ENCODE peak calls at places on chromosomes 7 and 10, in five cellular contexts. S is HepG2, C is SK-N-SH, R is GM12878, B is K562. N is an unnamed sample. For H3K4me1, the result is how much of the 10 kb centered on the place peaks cover.

GRCh38 chr10:76991571-76991970 is 646.0 kb downstream of the KCNMA1 start:
- DNase-seq in C (no peak), R (no peak), B (no peak), S (no peak), N (no peak)

GRCh38 chr7:64037095-64037494 is 8.1 kb upstream of the ZNF727 start:
- DNase-seq in S (no peak), B (no peak), C (no peak), R (no peak), N (no peak)

GRCh38 chr7:1533569-1534329 is 3.2 kb downstream of the MAFK start:
- DNase-seq in R (no peak), B (peak), S (no peak), C (peak), N (peak)

GRCh38 chr10:1151071-1152033 is 95.2 kb downstream of the WDR37 start:
- DNase-seq in S (no peak), R (no peak), C (peak), B (no peak), N (peak)

GRCh38 chr10:11089272-11089671 is 71.6 kb downstream of the CELF2 start:
- DNase-seq in S (no peak), R (no peak), B (no peak), C (no peak), N (no peak)

GRCh38 chr10:54866666-54867065 is 65.6 kb upstream of the PCDH15 start:
- DNase-seq in C (no peak), R (no peak), S (no peak), B (no peak), N (no peak)

GRCh38 chr7:2172311-2173183 is 60.2 kb downstream of the MAD1L1 start:
- DNase-seq in S (peak), C (peak), B (no peak), R (no peak), N (peak)

GRCh38 chr10:131943021-131943814 is 38.5 kb downstream of the BNIP3 start:
- DNase-seq in B (peak), R (no peak), C (peak), S (peak), N (no peak)

GRCh38 chr7:76330245-76330644 is 27.8 kb downstream of the HSPB1 start:
- DNase-seq in R (no peak), B (no peak), S (no peak), C (no peak), N (no peak)

GRCh38 chr10:91604462-91604935 is 28.4 kb downstream of the PPP1R3C start:
- DNase-seq in R (no peak), C (no peak), B (no peak), S (no peak), N (no peak)

GRCh38 chr7:31776616-31777015 is 89.6 kb downstream of the PPP1R17 start:
- DNase-seq in B (no peak), R (no peak), C (no peak), S (no peak), N (peak)

GRCh38 chr10:106106114-106106513 is 1058.4 kb downstream of the SORCS1 start:
- DNase-seq in R (no peak), S (no peak), B (no peak), C (no peak), N (no peak)

GRCh38 chr7:90178592-90179279 is 24.5 kb downstream of the STEAP1 start:
- DNase-seq in C (no peak), S (peak), B (no peak), R (peak), N (peak)

GRCh38 chr10:100769481-100769880 is 24.1 kb downstream of the PAX2 start:
- DNase-seq in S (no peak), R (no peak), C (no peak), B (no peak), N (no peak)

GRCh38 chr10:84348860-84349259 is 20.5 kb downstream of the CCSER2 start:
- DNase-seq in R (no peak), C (no peak), B (no peak), S (no peak), N (peak)

GRCh38 chr10:31399631-31400030 is 80.6 kb downstream of the ZEB1 start:
- DNase-seq in R (no peak), S (no peak), C (no peak), B (no peak), N (no peak)

GRCh38 chr10:21281765-21282484 is 243.6 kb downstream of the SKIDA1 start:
- DNase-seq in S (no peak), B (no peak), C (no peak), R (no peak), N (no peak)

GRCh38 chr7:18109762-18110161 is 82.1 kb upstream of the PRPS1L1 start:
- DNase-seq in C (no peak), R (no peak), S (no peak), B (no peak), N (peak)

GRCh38 chr10:5890519-5890878 is 456 bp downstream of the FBH1 start:
- DNase-seq in S (peak), B (no peak), C (peak), R (no peak), N (no peak)

GRCh38 chr10:53222806-53223205 is 450.2 kb upstream of the MBL2 start:
- DNase-seq in C (no peak), B (no peak), S (no peak), R (no peak), N (no peak)

GRCh38 chr10:5524721-5525531 is at the start of gene CALML3:
- DNase-seq in R (no peak), S (no peak), B (no peak), C (no peak), N (no peak)

GRCh38 chr7:148824864-148825263 is 59.2 kb downstream of the EZH2 start:
- DNase-seq in B (no peak), C (no peak), R (no peak), S (no peak), N (no peak)

GRCh38 chr7:97116308-97116707 is 1.2 kb upstream of the SDHAF3 start:
- DNase-seq in B (no peak), R (no peak), C (no peak), S (no peak), N (no peak)

GRCh38 chr10:129040377-129040776 is 426.7 kb upstream of the MGMT start:
- DNase-seq in S (no peak), R (no peak), C (no peak), B (no peak), N (no peak)

GRCh38 chr10:129038490-129039011 is 428.5 kb upstream of the MGMT start:
- DNase-seq in B (no peak), R (no peak), C (no peak), S (no peak), N (no peak)

GRCh38 chr10:129039406-129040345 is 427.4 kb upstream of the MGMT start:
- DNase-seq in B (no peak), C (no peak), R (no peak), S (no peak), N (no peak)

GRCh38 chr10:129042747-129043146 is 424.3 kb upstream of the MGMT start:
- DNase-seq in S (no peak), C (no peak), B (no peak), R (no peak), N (no peak)

DNA sequence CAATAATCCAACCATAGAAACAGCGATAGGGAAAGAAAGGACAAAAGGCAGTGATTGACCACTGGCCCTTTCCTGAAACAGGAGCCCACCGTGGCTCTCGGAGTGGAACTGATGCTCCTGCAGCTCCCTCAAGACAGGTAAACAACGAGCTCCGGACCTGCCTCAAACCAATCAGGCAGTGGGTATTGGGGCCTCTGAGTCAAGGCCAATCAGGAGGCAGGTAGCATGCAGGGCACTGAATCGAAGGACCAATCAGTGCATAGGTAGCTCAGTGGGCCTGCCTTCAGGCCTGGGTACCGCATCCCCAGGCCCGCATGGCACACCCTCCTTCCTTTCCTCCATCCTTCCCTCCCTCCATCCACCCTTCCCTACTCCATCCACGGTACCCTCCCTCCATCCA is 425.1 kb upstream of the MGMT start:
- DNase-seq in R (no peak), B (no peak), S (no peak), C (no peak), N (no peak)
- H3K4me1 ChIP-seq in R (under half), B (under half), S (under half), C (under half), N (under half)

GRCh38 chr7:30657131-30657530 is 25.1 kb downstream of the CRHR2 start:
- DNase-seq in C (no peak), S (no peak), R (no peak), B (no peak), N (no peak)

GRCh38 chr7:30658471-30659074 is 23.7 kb downstream of the CRHR2 start:
- DNase-seq in R (no peak), B (no peak), C (no peak), S (no peak), N (no peak)

GRCh38 chr7:30660331-30661255 is 21.7 kb downstream of the CRHR2 start:
- DNase-seq in R (no peak), S (no peak), B (no peak), C (peak), N (no peak)

GRCh38 chr7:30661926-30662325 is 20.3 kb downstream of the CRHR2 start:
- DNase-seq in C (no peak), B (no peak), S (no peak), R (no peak), N (no peak)

DNA sequence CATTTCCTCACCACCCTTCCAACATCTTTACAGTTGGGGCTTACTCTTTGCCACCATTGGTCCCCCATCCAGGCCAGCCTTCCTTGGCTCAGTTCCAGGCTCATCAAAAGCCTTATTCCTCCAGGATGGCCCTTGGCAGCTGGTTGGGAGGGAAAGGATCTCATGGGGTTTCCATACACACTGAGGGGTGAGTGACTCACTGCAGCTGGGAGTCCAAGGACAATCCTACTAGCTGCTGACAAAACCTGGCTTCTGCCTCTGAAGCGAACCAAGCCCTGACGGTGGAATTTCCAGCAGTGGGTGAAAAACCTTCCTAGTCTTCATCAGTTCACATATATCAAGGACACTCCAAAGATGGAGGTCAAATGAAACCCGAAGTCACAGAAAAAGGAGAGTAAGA is 22.9 kb downstream of the CRHR2 start:
- DNase-seq in C (no peak), B (no peak), R (no peak), S (no peak), N (peak)
- TF ChIP-seq MXI1 in C (no peak), B (no peak), R (no peak), S (no peak), N (no peak)

GRCh38 chr7:142812437-142813215 is 41.9 kb downstream of the PRSS2 start:
- DNase-seq in C (no peak), S (no peak), R (no peak), B (no peak), N (no peak)

GRCh38 chr7:142808802-142809583 is 38.2 kb downstream of the PRSS2 start:
- DNase-seq in S (no peak), B (peak), R (peak), C (no peak), N (peak)

GRCh38 chr7:142809671-142810070 is 38.9 kb downstream of the PRSS2 start:
- DNase-seq in R (no peak), C (no peak), B (no peak), S (no peak), N (no peak)

GRCh38 chr7:142813262-142813661 is 41.6 kb upstream of the EPHB6 start:
- DNase-seq in B (no peak), S (peak), R (no peak), C (no peak), N (peak)

GRCh38 chr7:142811154-142811737 is 40.5 kb downstream of the PRSS2 start:
- DNase-seq in C (peak), R (no peak), B (peak), S (peak), N (peak)
- H3K4me1 ChIP-seq in C (under half), R (under half), B (under half), S (under half), N (under half)

GRCh38 chr10:4347397-4347796 is 478.6 kb upstream of the AKR1E2 start:
- DNase-seq in R (no peak), S (no peak), C (no peak), B (no peak), N (no peak)
- TF ChIP-seq MXI1 in R (no peak), S (no peak), C (no peak), B (no peak), N (no peak)

N was measured in IMR-90.